ENCODE peak calls at places on chromosomes 16 and 17, in seven cellular contexts. H is mesendoderm, O is H1, F is H9, I is neuronal stem cell, U is mesenchymal stem cell, B is trophoblast cell. A is an unnamed sample.

GRCh38 chr17:68355093-68355492 is 63.8 kb downstream of the ARSG start:
- DNase-seq in H (no peak), O (no peak), F (no peak), I (no peak), U (peak), B (peak), A (peak)

GRCh38 chr17:51230306-51230705 is 29.5 kb downstream of the MBTD1 start:
- DNase-seq in H (no peak), O (no peak), F (no peak), I (no peak), U (no peak), B (peak), A (peak)

GRCh38 chr17:29584452-29585079 is 4.9 kb downstream of the GIT1 start:
- DNase-seq in H (no peak), O (no peak), F (no peak), I (no peak), U (no peak), B (no peak), A (no peak)

GRCh38 chr16:73196670-73197069 is 148.7 kb upstream of the ZFHX3 start:
- DNase-seq in H (peak), O (peak), F (peak), I (peak), U (peak), B (peak), A (peak)

GRCh38 chr16:89191033-89191900 is 9.1 kb downstream of the SLC22A31 start:
- DNase-seq in H (no peak), O (no peak), F (peak), I (no peak), U (no peak), B (no peak), A (no peak)

GRCh38 chr17:28105501-28105900 is 63.0 kb downstream of the NLK start:
- DNase-seq in H (peak), O (no peak), F (no peak), I (no peak), U (no peak), B (no peak), A (no peak)

GRCh38 chr17:20046629-20047028 is 37.5 kb downstream of the SPECC1 start:
- DNase-seq in H (peak), O (no peak), F (peak), I (no peak), U (no peak), B (no peak), A (no peak)

GRCh38 chr16:77991701-77992100 is 30.6 kb upstream of the CLEC3A start:
- DNase-seq in H (peak), O (no peak), F (peak), I (no peak), U (no peak), B (no peak), A (no peak)

GRCh38 chr16:68539704-68540370 is 746 bp downstream of the ZFP90 start:
- DNase-seq in H (peak), O (no peak), F (peak), I (no peak), U (peak), B (no peak), A (no peak)

GRCh38 chr17:64343833-64344637 is 46.6 kb downstream of the PECAM1 start:
- DNase-seq in H (peak), O (no peak), F (no peak), I (peak), U (peak), B (peak), A (peak)

GRCh38 chr16:2531371-2531695 is at the start of gene CEMP1:
- DNase-seq in H (no peak), O (no peak), F (peak), I (no peak), U (no peak), B (no peak), A (no peak)

GRCh38 chr16:66058181-66058580 is 308.3 kb upstream of the CDH5 start:
- DNase-seq in H (no peak), O (no peak), F (no peak), I (no peak), U (no peak), B (no peak), A (peak)

GRCh38 chr16:71956500-71956899 is 43.7 kb downstream of the PKD1L3 start:
- DNase-seq in H (no peak), O (no peak), F (no peak), I (no peak), U (no peak), B (no peak), A (no peak)

GRCh38 chr16:83023640-83024039 is 396.9 kb downstream of the CDH13 start:
- DNase-seq in H (no peak), O (no peak), F (no peak), I (no peak), U (no peak), B (no peak), A (no peak)

GRCh38 chr17:37081287-37081686 is 132.5 kb downstream of the AATF start:
- DNase-seq in H (peak), O (no peak), F (no peak), I (no peak), U (no peak), B (no peak), A (no peak)

GRCh38 chr16:22006636-22007035 is 1.3 kb upstream of the MOSMO start:
- DNase-seq in H (no peak), O (no peak), F (no peak), I (no peak), U (no peak), B (no peak), A (no peak)

GRCh38 chr17:73342549-73343167 is 30.9 kb upstream of the CDC42EP4 start:
- DNase-seq in H (no peak), O (no peak), F (no peak), I (peak), U (peak), B (no peak), A (peak)

GRCh38 chr16:35731341-35732040 is 2272.1 kb downstream of the TP53TG3F start:
- DNase-seq in H (no peak), O (no peak), F (no peak), I (no peak), U (no peak), B (no peak), A (no peak)

GRCh38 chr17:78923660-78924453 is 1.3 kb downstream of the TIMP2 start:
- DNase-seq in H (peak), O (no peak), F (peak), I (no peak), U (no peak), B (peak), A (no peak)

GRCh38 chr16:51884773-51885172 is 662.2 kb downstream of the TOX3 start:
- DNase-seq in H (no peak), O (no peak), F (no peak), I (no peak), U (no peak), B (no peak), A (peak)

GRCh38 chr16:58862334-58863024 is 128.4 kb upstream of the GOT2 start:
- DNase-seq in H (peak), O (peak), F (peak), I (no peak), U (no peak), B (no peak), A (no peak)

GRCh38 chr16:46830417-46830901 is 521 bp downstream of the C16orf87 start:
- DNase-seq in H (peak), O (no peak), F (no peak), I (peak), U (no peak), B (peak), A (no peak)

GRCh38 chr16:53922067-53922804 is 218.3 kb downstream of the FTO start:
- DNase-seq in H (no peak), O (no peak), F (no peak), I (no peak), U (peak), B (no peak), A (peak)

GRCh38 chr16:53925011-53925410 is 221.1 kb downstream of the FTO start:
- DNase-seq in H (peak), O (no peak), F (no peak), I (no peak), U (no peak), B (peak), A (no peak)

GRCh38 chr16:53924311-53924860 is 220.4 kb downstream of the FTO start:
- DNase-seq in H (peak), O (no peak), F (no peak), I (no peak), U (no peak), B (no peak), A (no peak)

GRCh38 chr16:53922805-53923645 is 219.1 kb downstream of the FTO start:
- DNase-seq in H (no peak), O (no peak), F (no peak), I (no peak), U (peak), B (no peak), A (peak)

GRCh38 chr16:53926209-53926608 is 222.3 kb downstream of the FTO start:
- DNase-seq in H (no peak), O (no peak), F (no peak), I (no peak), U (no peak), B (no peak), A (no peak)
- H3K4ac ChIP-seq in H (no peak), O (no peak), F (no peak), I (no peak), U (no peak), B (no peak), A (no peak)

DNA sequence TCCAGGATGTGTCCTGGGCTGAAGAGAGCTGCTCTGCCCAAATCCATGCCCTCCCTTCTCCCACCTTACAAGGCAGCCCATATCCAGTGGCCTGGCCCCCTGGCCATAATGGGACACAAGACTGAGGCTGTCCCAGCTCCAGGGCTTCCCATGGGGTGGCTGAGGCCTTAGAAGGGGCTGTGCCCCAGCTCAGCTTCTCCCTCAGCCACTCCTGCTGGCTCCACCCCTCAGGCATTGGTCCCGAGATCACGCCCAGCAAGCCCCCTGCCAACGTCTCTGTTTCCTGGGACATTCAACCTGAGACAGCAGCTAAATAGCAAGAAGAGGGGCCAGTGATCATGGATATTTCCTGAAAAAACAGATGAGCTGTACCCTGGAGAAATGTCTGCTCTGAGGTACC is 43.3 kb downstream of the ARHGAP27 start:
- DNase-seq in H (no peak), O (no peak), F (no peak), I (no peak), U (no peak), B (no peak), A (no peak)
- H3K4ac ChIP-seq in H (no peak), O (no peak), F (no peak), I (no peak), U (no peak), B (no peak), A (no peak)

DNA sequence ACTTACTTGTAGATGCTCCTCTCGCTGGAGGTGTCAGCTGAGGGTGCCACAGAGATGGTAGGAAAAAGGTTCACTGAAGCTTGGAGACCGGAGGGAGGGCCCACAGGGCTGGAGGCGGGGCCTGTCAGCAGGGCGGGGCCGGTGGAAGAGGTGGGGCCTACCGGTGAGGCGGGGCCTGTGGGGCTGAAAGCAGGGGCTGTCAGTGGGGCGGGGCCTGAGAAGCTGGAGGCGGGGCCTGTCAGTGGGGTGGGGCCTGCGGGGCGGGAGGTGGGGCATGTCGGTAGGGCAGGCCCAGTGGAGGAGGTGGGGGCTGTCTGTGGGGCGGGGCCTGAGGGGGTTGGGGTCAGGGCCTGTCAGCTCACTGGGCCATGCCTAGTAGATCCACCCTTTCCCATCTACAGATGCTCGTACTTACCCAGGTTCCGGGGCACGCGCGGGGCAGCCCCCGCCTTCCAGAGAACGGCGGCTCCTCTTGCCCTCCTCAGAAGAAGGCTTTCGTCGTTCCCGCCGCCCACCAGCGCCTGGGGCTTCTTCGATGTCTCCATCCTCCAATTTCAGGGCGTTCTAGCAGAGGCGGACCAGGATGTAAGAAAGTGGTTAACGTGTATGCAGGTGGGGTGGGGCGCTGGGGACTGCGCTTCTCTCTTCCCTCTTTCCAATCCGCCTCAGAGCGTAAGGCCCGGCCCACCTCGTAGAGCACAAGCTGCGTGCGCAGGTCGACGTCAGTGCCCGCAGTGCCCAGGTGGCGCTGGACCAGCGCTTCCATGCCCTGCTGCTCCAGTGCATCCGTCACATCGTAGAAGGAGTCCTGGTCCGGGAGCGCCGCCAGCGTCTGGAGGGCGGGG is 9.8 kb downstream of the TMEM208 start:
- DNase-seq in H (peak), O (peak), F (peak), I (no peak), U (peak), B (peak), A (peak)
- H3K4ac ChIP-seq in H (no peak), O (no peak), F (no peak), I (no peak), U (no peak), B (no peak), A (no peak)

DNA sequence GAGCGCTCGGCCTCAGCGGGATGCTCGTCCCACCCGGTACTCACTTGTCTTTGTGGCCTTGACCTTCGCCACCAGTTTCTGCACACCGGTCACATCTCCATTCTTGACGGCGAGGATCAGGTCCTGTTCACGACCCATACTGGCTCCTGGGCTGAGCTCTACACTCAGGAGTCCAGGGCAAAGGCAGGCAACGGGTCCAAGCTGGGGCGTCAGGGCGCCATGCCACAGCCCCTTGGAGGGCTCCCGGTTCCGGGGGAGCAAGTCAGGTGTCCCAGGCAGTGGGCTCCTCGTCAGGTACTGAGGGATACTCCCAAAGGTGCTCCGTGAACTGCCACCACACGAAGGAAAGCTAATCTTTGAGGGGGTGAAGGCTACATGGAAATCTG is 1.7 kb downstream of the CASKIN2 start:
- DNase-seq in H (no peak), O (no peak), F (no peak), I (no peak), U (no peak), B (no peak), A (no peak)
- H3K4ac ChIP-seq in H (no peak), O (no peak), F (no peak), I (peak), U (no peak), B (peak), A (no peak)

DNA sequence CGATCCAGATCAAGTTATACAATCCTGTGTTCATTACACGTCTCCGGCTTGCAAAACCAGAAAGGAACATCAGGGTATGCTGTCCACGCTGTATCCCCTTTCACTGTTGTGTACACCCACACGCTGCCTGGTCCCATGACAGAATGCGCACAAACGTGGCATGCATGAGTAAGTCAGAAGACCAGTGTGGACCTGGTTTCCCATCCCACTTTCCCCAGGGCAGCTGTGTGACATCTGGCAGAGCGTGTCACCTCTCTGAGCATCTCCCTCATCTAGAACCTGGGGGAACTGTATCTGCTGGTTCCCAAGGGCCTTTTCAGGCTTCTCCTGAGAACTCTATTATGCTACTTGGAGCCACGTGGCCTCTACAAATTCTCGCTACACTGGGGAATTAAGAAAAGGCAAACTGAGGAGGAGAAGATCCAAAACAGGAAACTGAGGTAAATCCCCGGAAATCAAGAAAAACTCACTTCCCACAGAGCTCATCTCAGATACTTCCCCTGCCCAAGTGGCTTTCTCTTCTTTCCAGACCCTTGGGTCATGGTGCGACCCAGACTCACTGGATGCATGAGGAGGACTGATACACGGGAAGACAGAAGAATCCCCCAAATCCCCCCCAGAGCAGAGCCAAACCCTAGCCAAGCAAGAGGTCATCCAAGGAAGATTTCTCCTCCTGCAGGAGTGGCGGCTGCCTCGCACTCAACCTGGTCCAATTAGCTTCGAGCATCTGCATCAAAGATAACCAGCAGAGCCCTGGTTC is 139.3 kb downstream of the GAS7 start:
- DNase-seq in H (no peak), O (no peak), F (no peak), I (no peak), U (no peak), B (no peak), A (no peak)
- H3K4ac ChIP-seq in H (no peak), O (no peak), F (no peak), I (no peak), U (no peak), B (no peak), A (no peak)

GRCh38 chr16:49529646-49530045 is 156.0 kb downstream of the C16orf78 start:
- DNase-seq in H (no peak), O (no peak), F (no peak), I (no peak), U (no peak), B (no peak), A (no peak)

GRCh38 chr16:49528564-49529150 is 155.1 kb downstream of the C16orf78 start:
- DNase-seq in H (no peak), O (no peak), F (no peak), I (no peak), U (no peak), B (no peak), A (no peak)

GRCh38 chr16:49526966-49527365 is 153.4 kb downstream of the C16orf78 start:
- DNase-seq in H (no peak), O (no peak), F (no peak), I (no peak), U (no peak), B (no peak), A (no peak)

GRCh38 chr16:49528035-49528434 is 154.4 kb downstream of the C16orf78 start:
- DNase-seq in H (no peak), O (no peak), F (no peak), I (no peak), U (peak), B (no peak), A (no peak)

DNA sequence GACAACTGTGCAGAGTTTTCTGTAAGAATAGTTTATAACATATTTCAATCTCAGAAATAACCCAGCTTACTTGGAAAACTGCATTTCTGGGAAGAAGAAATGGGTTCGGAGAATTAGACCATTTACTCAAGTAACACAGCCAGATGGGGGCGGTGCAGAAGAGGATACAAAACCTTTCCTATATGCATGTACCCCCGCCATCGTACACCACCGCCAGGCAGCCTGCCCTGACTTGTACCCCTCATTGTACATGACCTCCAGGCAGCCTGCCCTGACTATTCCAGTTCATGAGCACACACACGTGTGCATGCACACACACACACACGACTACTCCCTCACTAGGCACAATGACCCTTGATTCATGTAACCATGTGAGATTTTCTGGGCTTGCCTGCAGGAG is 154.0 kb downstream of the C16orf78 start:
- DNase-seq in H (no peak), O (no peak), F (no peak), I (no peak), U (no peak), B (no peak), A (no peak)
- H3K4ac ChIP-seq in H (no peak), O (no peak), F (no peak), I (no peak), U (no peak), B (no peak), A (no peak)